ENCODE peak calls at places on chromosomes 4 and X, in five cellular contexts. One of them, this sample, is unnamed.
A peak's percentile ranks its signal among the peaks of the same experiment; 100 is the strongest.

GRCh38 chr4:60724623-60725022 is 475.5 kb upstream of the ADGRL3 start:
- DNase-seq in IMR-90: peak; percentile 95
- DNase-seq in A549: no peak
- DNase-seq in GM12878: no peak
- DNase-seq in uterus: no peak
- DNase-seq in this sample: no peak

GRCh38 chr4:60579335-60579734 is 620.8 kb upstream of the ADGRL3 start:
- DNase-seq in uterus: no peak
- DNase-seq in A549: no peak
- DNase-seq in GM12878: no peak
- DNase-seq in IMR-90: peak; percentile 40
- DNase-seq in this sample: no peak

GRCh38 chr4:99998062-99998880 is 48.2 kb upstream of the H2AZ1 start:
- DNase-seq in A549: peak; percentile 13
- DNase-seq in uterus: no peak
- DNase-seq in IMR-90: peak; percentile 62
- DNase-seq in GM12878: peak; percentile 2
- DNase-seq in this sample: no peak

GRCh38 chrX:36957425-36958328 is 50.5 kb upstream of the FAM47C start:
- DNase-seq in A549: peak; percentile 21
- DNase-seq in uterus: no peak
- DNase-seq in GM12878: no peak
- DNase-seq in IMR-90: no peak
- DNase-seq in this sample: no peak

GRCh38 chrX:54641530-54641929 is 111.5 kb downstream of the GNL3L start:
- DNase-seq in A549: no peak
- DNase-seq in GM12878: no peak
- DNase-seq in IMR-90: no peak
- DNase-seq in uterus: no peak
- DNase-seq in this sample: no peak

GRCh38 chr4:78057135-78057599 is at the start of gene FRAS1:
- DNase-seq in A549: peak; percentile 17
- DNase-seq in IMR-90: no peak
- DNase-seq in GM12878: no peak
- DNase-seq in uterus: peak; percentile 14
- DNase-seq in this sample: peak; percentile 16

GRCh38 chr4:40317921-40318658 is 17.0 kb upstream of the CHRNA9 start:
- DNase-seq in A549: no peak
- DNase-seq in GM12878: no peak
- DNase-seq in IMR-90: no peak
- DNase-seq in uterus: no peak
- DNase-seq in this sample: no peak

GRCh38 chrX:53048169-53049126 is at the start of gene GPR173:
- DNase-seq in uterus: peak; percentile 60
- DNase-seq in GM12878: no peak
- DNase-seq in A549: no peak
- DNase-seq in IMR-90: peak; percentile 66
- DNase-seq in this sample: peak; percentile 63

GRCh38 chr4:155759372-155760252 is 791 bp downstream of the GUCY1B1 start:
- DNase-seq in uterus: peak; percentile 76
- DNase-seq in A549: peak; percentile 5
- DNase-seq in IMR-90: peak; percentile 16
- DNase-seq in GM12878: no peak
- DNase-seq in this sample: peak; percentile 58

GRCh38 chrX:15855562-15856256 is 1.1 kb upstream of the AP1S2 start:
- DNase-seq in A549: no peak
- DNase-seq in GM12878: no peak
- DNase-seq in IMR-90: no peak
- DNase-seq in uterus: no peak
- DNase-seq in this sample: no peak

GRCh38 chr4:184807797-184808718 is 17.7 kb downstream of the ACSL1 start:
- DNase-seq in uterus: no peak
- DNase-seq in IMR-90: peak; percentile 91
- DNase-seq in GM12878: no peak
- DNase-seq in A549: no peak
- DNase-seq in this sample: no peak

GRCh38 chr4:48360966-48361470 is 19.7 kb downstream of the SLAIN2 start:
- DNase-seq in GM12878: no peak
- DNase-seq in uterus: no peak
- DNase-seq in A549: no peak
- DNase-seq in IMR-90: no peak
- DNase-seq in this sample: no peak

GRCh38 chr4:156931267-156931666 is 40.3 kb downstream of the PDGFC start:
- DNase-seq in uterus: no peak
- DNase-seq in IMR-90: peak; percentile 86
- DNase-seq in GM12878: no peak
- DNase-seq in A549: peak; percentile 36
- DNase-seq in this sample: no peak

GRCh38 chr4:147174561-147174960 is 228.9 kb upstream of the TTC29 start:
- DNase-seq in uterus: no peak
- DNase-seq in A549: no peak
- DNase-seq in IMR-90: no peak
- DNase-seq in GM12878: no peak
- DNase-seq in this sample: no peak

GRCh38 chr4:147709999-147710398 is 21.9 kb upstream of the ARHGAP10 start:
- DNase-seq in A549: no peak
- DNase-seq in uterus: no peak
- DNase-seq in GM12878: no peak
- DNase-seq in IMR-90: peak; percentile 76
- DNase-seq in this sample: no peak

GRCh38 chr4:38366451-38366850 is 297.5 kb upstream of the KLF3 start:
- DNase-seq in uterus: no peak
- DNase-seq in GM12878: no peak
- DNase-seq in IMR-90: no peak
- DNase-seq in A549: no peak
- DNase-seq in this sample: peak; percentile 21

DNA sequence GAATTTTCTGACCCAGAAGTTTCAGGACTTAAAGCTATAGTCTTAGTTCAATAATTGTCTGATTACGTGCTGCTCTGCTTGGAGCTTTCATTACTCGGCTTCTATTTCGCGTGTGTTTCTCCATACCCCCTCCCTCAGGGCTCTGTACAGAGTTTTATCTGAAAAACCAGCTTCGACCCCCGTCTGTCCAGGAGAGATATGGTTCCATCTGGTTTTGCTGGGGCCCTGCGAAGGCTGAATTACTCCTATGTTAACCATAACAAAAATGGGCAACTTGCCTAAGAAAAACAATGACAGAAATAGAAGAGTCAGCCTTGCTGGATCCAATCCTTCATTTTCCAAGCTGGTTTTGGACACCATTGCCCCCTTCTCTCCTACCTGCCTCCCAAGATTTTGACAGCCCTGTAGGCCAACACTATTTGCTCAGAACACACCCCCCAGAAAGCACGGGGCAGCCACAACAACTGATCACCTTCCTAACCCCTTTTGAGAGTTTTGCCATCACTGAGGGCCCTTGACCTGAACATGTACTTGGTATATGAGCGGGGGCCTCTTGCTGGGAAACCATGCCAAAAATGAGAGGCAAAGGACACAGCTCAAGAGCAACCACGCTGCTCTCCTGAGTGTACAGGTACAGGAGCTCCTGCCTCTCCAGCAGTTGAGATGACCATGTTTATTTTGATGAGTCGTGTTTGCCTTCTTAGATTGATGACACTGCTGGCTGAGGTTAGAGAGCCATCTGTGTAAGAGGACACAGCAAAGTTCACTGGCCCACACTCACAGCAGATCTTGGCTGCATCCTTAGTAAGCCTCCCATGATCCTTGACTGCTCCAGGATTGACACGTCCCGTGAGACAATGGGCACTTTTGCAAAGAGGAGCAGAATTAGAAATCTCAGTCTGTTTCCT is 36.2 kb upstream of the ATP6AP2 start:
- DNase-seq in uterus: no peak
- DNase-seq in IMR-90: peak; percentile 25
- DNase-seq in A549: no peak
- DNase-seq in GM12878: no peak
- DNase-seq in this sample: no peak
- H3K4me1 ChIP-seq in uterus: no peaks in the 10 kb centered on the region
- H3K4me1 ChIP-seq in IMR-90: peaks cover 7% of the 10 kb centered on the region
- H3K4me1 ChIP-seq in A549: peaks cover 6% of the 10 kb centered on the region
- H3K4me1 ChIP-seq in GM12878: peaks cover 1% of the 10 kb centered on the region
- H3K4me1 ChIP-seq in this sample: no peaks in the 10 kb centered on the region

GRCh38 chr4:89001647-89002518 is 55.1 kb downstream of the FAM13A start:
- DNase-seq in GM12878: no peak
- DNase-seq in uterus: no peak
- DNase-seq in IMR-90: no peak
- DNase-seq in A549: no peak
- DNase-seq in this sample: no peak

GRCh38 chr4:89009107-89009506 is 47.9 kb downstream of the FAM13A start:
- DNase-seq in GM12878: no peak
- DNase-seq in IMR-90: no peak
- DNase-seq in uterus: no peak
- DNase-seq in A549: no peak
- DNase-seq in this sample: no peak

GRCh38 chr4:89007338-89007737 is 49.6 kb downstream of the FAM13A start:
- DNase-seq in IMR-90: no peak
- DNase-seq in A549: no peak
- DNase-seq in uterus: no peak
- DNase-seq in GM12878: no peak
- DNase-seq in this sample: no peak

GRCh38 chr4:89009653-89010369 is 47.2 kb downstream of the FAM13A start:
- DNase-seq in GM12878: no peak
- DNase-seq in IMR-90: no peak
- DNase-seq in A549: no peak
- DNase-seq in uterus: no peak
- DNase-seq in this sample: no peak

DNA sequence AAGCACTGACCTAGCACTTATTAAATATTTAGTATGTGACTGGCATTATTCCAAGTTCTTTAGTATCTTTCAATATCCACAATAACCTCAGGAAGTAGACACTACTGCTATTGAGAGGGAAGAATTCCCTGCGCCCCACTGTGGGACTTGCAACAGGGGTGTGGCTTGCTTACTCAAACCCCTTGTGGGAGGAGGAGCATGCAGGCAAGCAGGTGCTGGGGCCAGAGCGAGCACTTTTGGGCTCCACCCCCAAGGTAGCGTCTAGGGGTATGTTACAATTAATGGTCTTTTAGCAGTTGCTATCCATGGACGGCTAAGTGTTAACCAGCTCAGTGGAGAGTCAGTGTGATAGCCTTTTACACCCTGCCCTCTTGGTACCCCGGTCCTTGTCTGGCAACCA is 50.7 kb downstream of the FAM13A start:
- DNase-seq in IMR-90: no peak
- DNase-seq in GM12878: no peak
- DNase-seq in A549: no peak
- DNase-seq in uterus: no peak
- DNase-seq in this sample: no peak
- TF ChIP-seq POLR2A in IMR-90: no peak
- TF ChIP-seq POLR2A in GM12878: no peak
- TF ChIP-seq POLR2A in A549: no peak
- TF ChIP-seq POLR2A in uterus: no peak
- TF ChIP-seq POLR2A in this sample: no peak

GRCh38 chr4:95093460-95093859 is 335.7 kb downstream of the BMPR1B start:
- DNase-seq in IMR-90: no peak
- DNase-seq in uterus: no peak
- DNase-seq in GM12878: no peak
- DNase-seq in A549: no peak
- DNase-seq in this sample: no peak
- H3K4me3 ChIP-seq in IMR-90: no peak overlapping the region
- H3K4me3 ChIP-seq in uterus: no peak overlapping the region
- H3K4me3 ChIP-seq in GM12878: no peak overlapping the region
- H3K4me3 ChIP-seq in A549: peak overlapping the region; percentile 32
- H3K4me3 ChIP-seq in this sample: no peak overlapping the region

DNA sequence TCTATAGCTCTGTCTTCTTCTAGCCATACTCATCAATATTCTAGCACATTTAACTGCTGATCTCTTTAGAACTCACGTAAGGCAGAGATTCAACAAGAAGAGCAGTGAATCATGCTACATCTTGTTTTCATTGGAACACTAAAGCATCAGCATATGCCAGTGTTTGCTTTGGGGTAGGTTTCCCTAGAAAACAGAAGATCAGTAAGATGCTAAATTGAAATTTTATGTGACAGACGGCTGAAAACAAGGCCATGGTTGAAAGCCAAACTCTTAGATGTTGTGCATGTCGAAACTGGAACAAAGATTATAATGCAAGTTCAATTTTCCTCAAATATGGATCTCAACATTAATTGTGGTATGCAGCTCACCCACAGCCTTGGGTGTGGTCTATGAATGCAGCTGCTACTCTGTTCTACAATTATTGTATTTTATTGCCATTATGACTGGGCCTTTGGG is 107.6 kb downstream of the PDLIM5 start:
- DNase-seq in A549: no peak
- DNase-seq in uterus: no peak
- DNase-seq in GM12878: no peak
- DNase-seq in IMR-90: peak; percentile 39
- DNase-seq in this sample: no peak
- H3K4me1 ChIP-seq in A549: peaks cover 29% of the 10 kb centered on the region
- H3K4me1 ChIP-seq in uterus: peaks cover 13% of the 10 kb centered on the region
- H3K4me1 ChIP-seq in GM12878: no peaks in the 10 kb centered on the region
- H3K4me1 ChIP-seq in IMR-90: peaks cover 5% of the 10 kb centered on the region
- H3K4me1 ChIP-seq in this sample: peaks cover 3% of the 10 kb centered on the region

GRCh38 chr4:102344520-102344954 is 745 bp downstream of the SLC39A8 start:
- DNase-seq in A549: peak; percentile 38
- DNase-seq in GM12878: no peak
- DNase-seq in IMR-90: no peak
- DNase-seq in uterus: peak; percentile 48
- DNase-seq in this sample: peak; percentile 74
- TF ChIP-seq POLR2A in A549: peak; percentile 32
- TF ChIP-seq POLR2A in GM12878: peak; percentile 83
- TF ChIP-seq POLR2A in IMR-90: no peak
- TF ChIP-seq POLR2A in uterus: no peak
- TF ChIP-seq POLR2A in this sample: no peak

GRCh38 chrX:100870527-100870926 is 3.6 kb downstream of the NOX1 start:
- DNase-seq in A549: no peak
- DNase-seq in GM12878: no peak
- DNase-seq in IMR-90: no peak
- DNase-seq in uterus: no peak
- DNase-seq in this sample: no peak

GRCh38 chrX:100872161-100872560 is 2.0 kb downstream of the NOX1 start:
- DNase-seq in GM12878: no peak
- DNase-seq in uterus: no peak
- DNase-seq in IMR-90: peak; percentile 66
- DNase-seq in A549: no peak
- DNase-seq in this sample: no peak

GRCh38 chrX:100874240-100874798 is at the start of gene NOX1:
- DNase-seq in uterus: no peak
- DNase-seq in IMR-90: peak; percentile 13
- DNase-seq in GM12878: no peak
- DNase-seq in A549: no peak
- DNase-seq in this sample: no peak
- H3K4me3 ChIP-seq in uterus: no peak within 1 kb of the TSS
- H3K4me3 ChIP-seq in IMR-90: no peak within 1 kb of the TSS
- H3K4me3 ChIP-seq in GM12878: no peak within 1 kb of the TSS
- H3K4me3 ChIP-seq in A549: no peak within 1 kb of the TSS
- H3K4me3 ChIP-seq in this sample: no peak within 1 kb of the TSS